ENCODE peak calls at places on chromosomes 7 and 10, in five cellular contexts. E is A549, S is Panc1, J is GM23338, R is HL-60. Y is an unnamed sample.

GRCh38 chr7:57868771-57869483 is 418.9 kb downstream of the ZNF716 start:
- DNase-seq in E (peak), S (no peak), J (no peak), R (no peak), Y (no peak)

GRCh38 chr10:100744980-100745881 is at the start of gene PAX2:
- DNase-seq in E (peak), S (no peak), J (peak), R (no peak), Y (no peak)

GRCh38 chr10:24207781-24208611 is 942 bp upstream of the KIAA1217 start:
- DNase-seq in E (no peak), S (no peak), J (no peak), R (no peak), Y (peak)

GRCh38 chr7:78279457-78279856 is 480.9 kb downstream of the PHTF2 start:
- DNase-seq in E (no peak), S (no peak), J (no peak), R (no peak), Y (no peak)

GRCh38 chr7:157674715-157675426 is 338.1 kb downstream of the DNAJB6 start:
- DNase-seq in E (no peak), S (no peak), J (no peak), R (no peak), Y (no peak)

GRCh38 chr10:125785831-125786230 is 10.2 kb upstream of the MMP21 start:
- DNase-seq in E (no peak), S (no peak), J (no peak), R (no peak), Y (no peak)

GRCh38 chr7:37993060-37993501 is 72.6 kb downstream of the EPDR1 start:
- DNase-seq in E (no peak), S (no peak), J (no peak), R (no peak), Y (no peak)

GRCh38 chr7:85156661-85157213 is 30.1 kb downstream of the SEMA3D start:
- DNase-seq in E (no peak), S (no peak), J (no peak), R (no peak), Y (no peak)

GRCh38 chr10:68330852-68331454 is 911 bp upstream of the HNRNPH3 start:
- DNase-seq in E (no peak), S (no peak), J (peak), R (no peak), Y (no peak)

GRCh38 chr7:150897502-150898474 is 45.5 kb downstream of the AOC1 start:
- DNase-seq in E (no peak), S (no peak), J (no peak), R (no peak), Y (no peak)

GRCh38 chr10:129168660-129169059 is 298.4 kb upstream of the MGMT start:
- DNase-seq in E (no peak), S (no peak), J (no peak), R (no peak), Y (no peak)

GRCh38 chr7:140656548-140657515 is 15.9 kb upstream of the ADCK2 start:
- DNase-seq in E (no peak), S (no peak), J (no peak), R (peak), Y (peak)

GRCh38 chr7:91151916-91152315 is 112.3 kb upstream of the FZD1 start:
- DNase-seq in E (no peak), S (no peak), J (no peak), R (peak), Y (no peak)

GRCh38 chr7:151520419-151521229 is 929 bp upstream of the RHEB start:
- DNase-seq in E (no peak), S (no peak), J (peak), R (no peak), Y (no peak)

GRCh38 chr10:31466313-31466712 is 147.3 kb downstream of the ZEB1 start:
- DNase-seq in E (no peak), S (no peak), J (no peak), R (no peak), Y (no peak)

GRCh38 chr7:150994838-150995510 is 4.2 kb downstream of the NOS3 start:
- DNase-seq in E (no peak), S (no peak), J (no peak), R (no peak), Y (no peak)

GRCh38 chr10:72816565-72816964 is 77.0 kb upstream of the OIT3 start:
- DNase-seq in E (no peak), S (no peak), J (no peak), R (no peak), Y (peak)

GRCh38 chr7:112726076-112726475 is 64.1 kb downstream of the TMEM168 start:
- DNase-seq in E (no peak), S (no peak), J (no peak), R (no peak), Y (no peak)

GRCh38 chr7:7122701-7123281 is 59.6 kb upstream of the C1GALT1 start:
- DNase-seq in E (no peak), S (no peak), J (no peak), R (no peak), Y (no peak)

GRCh38 chr10:114697061-114697598 is 39.1 kb upstream of the ABLIM1 start:
- DNase-seq in E (no peak), S (no peak), J (no peak), R (no peak), Y (no peak)

GRCh38 chr7:96823274-96823673 is 113.6 kb upstream of the SEM1 start:
- DNase-seq in E (no peak), S (no peak), J (no peak), R (peak), Y (no peak)

GRCh38 chr7:133365892-133366291 is 113.0 kb downstream of the EXOC4 start:
- DNase-seq in E (no peak), S (no peak), J (no peak), R (no peak), Y (no peak)

GRCh38 chr10:70940834-70941568 is 52.6 kb upstream of the PCBD1 start:
- DNase-seq in E (no peak), S (no peak), J (no peak), R (no peak), Y (no peak)

GRCh38 chr10:16828731-16829175 is 11.5 kb upstream of the RSU1 start:
- DNase-seq in E (no peak), S (no peak), J (no peak), R (no peak), Y (no peak)

GRCh38 chr7:148434887-148435286 is 155.7 kb upstream of the C7orf33 start:
- DNase-seq in E (no peak), S (no peak), J (no peak), R (no peak), Y (no peak)

GRCh38 chr7:45026984-45027773 is 27.2 kb downstream of the CCM2 start:
- DNase-seq in E (no peak), S (no peak), J (no peak), R (peak), Y (peak)

GRCh38 chr7:16891338-16891737 is 9.6 kb upstream of the AGR3 start:
- DNase-seq in E (peak), S (peak), J (peak), R (no peak), Y (peak)

GRCh38 chr7:8629504-8629903 is 196.1 kb downstream of the NXPH1 start:
- DNase-seq in E (no peak), S (no peak), J (no peak), R (no peak), Y (no peak)

GRCh38 chr7:125256446-125256845 is 326.8 kb upstream of the POT1 start:
- DNase-seq in E (no peak), S (no peak), J (peak), R (no peak), Y (no peak)

GRCh38 chr10:132355297-132355696 is 23.3 kb downstream of the LRRC27 start:
- DNase-seq in E (no peak), S (no peak), J (no peak), R (no peak), Y (no peak)

DNA sequence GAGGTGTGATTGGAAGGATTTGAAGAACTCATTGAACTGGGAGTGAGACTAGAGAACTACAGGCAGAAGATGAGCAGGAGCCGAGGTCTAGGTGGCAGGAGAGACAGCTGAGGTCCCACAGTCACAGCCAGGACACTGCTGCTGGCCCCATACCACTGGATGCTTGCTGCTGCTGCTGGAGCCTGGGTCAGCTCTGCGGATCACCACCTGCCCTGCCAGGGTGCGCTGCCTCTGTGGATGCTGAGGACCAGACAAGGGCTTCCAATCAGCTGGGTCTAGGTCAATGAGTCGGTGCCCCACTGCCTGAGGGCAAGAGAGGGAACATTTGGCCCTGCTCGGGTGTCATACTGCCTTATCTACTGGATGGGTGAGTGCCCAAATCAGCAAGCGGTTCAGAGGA is 94.4 kb downstream of the FRMD4A start:
- DNase-seq in E (no peak), S (no peak), J (no peak), R (no peak), Y (no peak)
- TF ChIP-seq CTCF in E (no peak), S (no peak), J (no peak), R (no peak), Y (no peak)

DNA sequence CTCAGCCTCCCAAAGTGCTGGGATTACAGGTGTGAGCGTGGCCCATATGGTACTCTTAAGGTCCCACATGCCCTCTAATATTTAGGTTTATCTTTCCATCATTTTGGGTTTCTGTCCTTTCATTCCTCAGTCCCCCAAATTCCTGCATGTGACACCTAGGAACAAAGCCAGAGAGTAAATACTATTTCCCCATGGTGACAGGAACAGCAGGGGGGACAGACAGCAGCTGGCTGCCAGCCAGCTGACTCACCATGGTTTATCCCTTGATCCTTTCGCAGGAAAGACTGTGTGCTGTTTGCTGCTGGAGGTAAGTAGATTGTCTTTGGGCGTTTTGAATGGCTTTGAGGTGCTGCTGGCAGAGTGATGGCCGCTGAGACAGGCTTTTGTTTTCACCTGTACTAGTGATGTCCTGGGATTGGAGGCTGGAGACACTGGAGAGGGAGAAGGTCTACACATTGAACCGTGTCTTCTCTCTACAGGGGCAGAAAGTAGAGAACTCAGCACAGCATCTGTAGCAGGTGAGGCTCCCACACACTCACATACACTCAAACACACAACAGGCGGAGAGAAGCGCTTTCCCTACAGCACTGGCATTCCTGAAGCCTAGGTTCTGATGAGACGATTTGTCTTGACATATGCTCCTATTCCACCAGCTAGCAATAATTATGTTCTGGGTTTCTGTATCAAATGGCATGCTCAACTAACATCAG is 83.7 kb upstream of the EFCAB10 start:
- DNase-seq in E (peak), S (no peak), J (peak), R (no peak), Y (peak)
- TF ChIP-seq REST in E (no peak), S (no peak), J (no peak), R (no peak), Y (no peak)

DNA sequence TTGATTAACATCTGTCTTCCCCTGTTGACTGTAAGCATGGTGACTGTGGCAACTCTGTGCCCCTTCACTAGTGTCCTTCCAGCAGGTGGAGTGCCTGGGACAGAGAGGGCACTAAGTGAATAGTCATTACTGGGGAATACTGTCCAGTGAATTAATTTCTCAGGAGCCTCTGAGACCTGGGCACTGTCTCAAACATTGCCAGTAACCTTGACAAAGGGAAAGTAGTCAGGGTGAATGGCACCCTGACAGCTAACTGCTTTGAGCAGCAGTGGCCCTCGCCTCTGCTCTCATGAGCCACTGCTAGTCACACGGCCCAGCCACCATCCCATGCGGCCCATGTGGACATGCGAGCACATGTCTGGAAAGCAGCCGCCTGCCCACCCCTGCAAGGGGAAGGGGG is 13.1 kb upstream of the GRB10 start:
- DNase-seq in E (no peak), S (no peak), J (no peak), R (no peak), Y (no peak)
- TF ChIP-seq CTCF in E (peak), S (peak), J (no peak), R (no peak), Y (peak)

DNA sequence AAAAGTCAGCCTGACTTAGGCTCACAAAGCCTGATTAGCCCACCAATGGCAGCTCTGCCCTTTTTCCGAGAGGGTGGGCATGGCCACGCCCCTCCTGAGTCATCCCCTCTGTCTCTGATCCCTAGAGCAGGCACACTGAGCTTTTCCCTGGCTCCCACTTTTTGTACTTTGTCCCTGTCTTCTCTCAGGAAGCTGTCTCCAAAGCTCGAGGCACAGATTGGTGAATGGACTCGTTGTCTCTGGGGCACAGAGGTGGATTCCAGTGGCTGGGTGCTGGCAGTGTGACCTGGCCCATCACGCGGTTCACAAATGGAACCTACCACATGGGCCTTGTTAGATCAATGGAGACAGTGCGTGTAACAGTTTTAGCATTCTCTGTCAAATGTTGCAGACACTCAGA is 313.5 kb downstream of the WDR37 start:
- DNase-seq in E (no peak), S (no peak), J (no peak), R (no peak), Y (peak)
- TF ChIP-seq REST in E (no peak), S (no peak), J (no peak), R (no peak), Y (no peak)

DNA sequence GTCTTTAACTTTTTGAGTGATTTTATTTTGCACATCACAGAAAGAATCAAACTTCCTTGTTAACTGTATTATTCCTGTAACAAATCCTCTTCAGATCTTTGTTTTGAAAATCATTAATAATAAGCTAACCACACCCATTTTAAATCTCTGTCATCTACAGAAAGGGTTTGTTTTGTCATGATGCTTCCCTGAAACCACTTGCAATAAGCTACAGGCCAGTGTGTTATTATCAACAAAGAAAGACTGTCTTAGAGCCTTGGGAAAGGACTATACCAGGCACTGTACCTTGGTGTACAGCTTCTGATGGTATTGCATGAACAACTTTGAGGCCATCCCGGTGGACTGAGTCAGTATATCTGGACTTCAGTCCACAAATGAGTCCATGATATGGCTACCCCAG is 145.3 kb upstream of the FAM3C start:
- DNase-seq in E (no peak), S (no peak), J (no peak), R (no peak), Y (no peak)
- TF ChIP-seq CTCF in E (no peak), S (no peak), J (no peak), R (no peak), Y (no peak)